ENCODE peak calls at places on chromosome 21, in seven cellular contexts. R is foreskin fibroblast, X is pancreas, B is fibroblast of lung, T is RWPE1, A is chondrocyte, P is left ventricle myocardium inferior. E is an unnamed sample.

GRCh38 chr21:39452207-39452964 is 616 bp downstream of the SH3BGR start:
- DNase-seq in R (peak), X (no peak), B (peak), T (no peak), A (no peak), P (no peak), E (no peak)

GRCh38 chr21:22881131-22881530 is 1882.9 kb downstream of the NCAM2 start:
- DNase-seq in R (no peak), X (no peak), B (no peak), T (no peak), A (no peak), P (no peak), E (no peak)

GRCh38 chr21:20591294-20591693 is 406.9 kb upstream of the NCAM2 start:
- DNase-seq in R (no peak), X (no peak), B (peak), T (no peak), A (no peak), P (no peak), E (no peak)

GRCh38 chr21:33685613-33686197 is 43.4 kb downstream of the ITSN1 start:
- DNase-seq in R (peak), X (no peak), B (peak), T (peak), A (no peak), P (no peak), E (no peak)

GRCh38 chr21:25501996-25502665 is 105.2 kb downstream of the MRPL39 start:
- DNase-seq in R (no peak), X (no peak), B (no peak), T (no peak), A (no peak), P (no peak), E (no peak)

GRCh38 chr21:28554660-28555475 is 437.8 kb downstream of the LTN1 start:
- DNase-seq in R (no peak), X (no peak), B (peak), T (no peak), A (no peak), P (no peak), E (no peak)

GRCh38 chr21:34190576-34191301 is 117.4 kb downstream of the MRPS6 start:
- DNase-seq in R (no peak), X (no peak), B (no peak), T (no peak), A (no peak), P (no peak), E (no peak)

GRCh38 chr21:32233055-32233546 is 45.7 kb downstream of the MIS18A start:
- DNase-seq in R (no peak), X (no peak), B (peak), T (no peak), A (no peak), P (no peak), E (no peak)

GRCh38 chr21:46409641-46410406 is 48.9 kb upstream of the DIP2A start:
- DNase-seq in R (no peak), X (no peak), B (no peak), T (no peak), A (peak), P (no peak), E (no peak)

GRCh38 chr21:34022557-34023335 is 50.6 kb upstream of the MRPS6 start:
- DNase-seq in R (no peak), X (no peak), B (no peak), T (no peak), A (no peak), P (no peak), E (no peak)

GRCh38 chr21:34498623-34499022 is 13.4 kb downstream of the KCNE1 start:
- DNase-seq in R (no peak), X (no peak), B (no peak), T (no peak), A (no peak), P (no peak), E (no peak)

GRCh38 chr21:29376556-29376955 is 77.8 kb downstream of the BACH1 start:
- DNase-seq in R (no peak), X (peak), B (no peak), T (no peak), A (no peak), P (no peak), E (peak)

GRCh38 chr21:29504751-29505321 is 206.1 kb downstream of the BACH1 start:
- DNase-seq in R (peak), X (no peak), B (peak), T (peak), A (no peak), P (no peak), E (no peak)

GRCh38 chr21:21682172-21682571 is 684.0 kb downstream of the NCAM2 start:
- DNase-seq in R (peak), X (no peak), B (peak), T (no peak), A (no peak), P (no peak), E (no peak)

GRCh38 chr21:33027401-33028185 is 1.9 kb downstream of the OLIG2 start:
- DNase-seq in R (no peak), X (no peak), B (no peak), T (no peak), A (no peak), P (no peak), E (no peak)

GRCh38 chr21:45270306-45270821 is 17.3 kb downstream of the POFUT2 start:
- DNase-seq in R (no peak), X (peak), B (no peak), T (no peak), A (peak), P (no peak), E (no peak)
- TF ChIP-seq CTCF in R (peak), X (no peak), B (peak), T (no peak), A (peak), P (no peak), E (no peak)

GRCh38 chr21:36584980-36585940 is 105.3 kb upstream of the CLDN14 start:
- DNase-seq in R (no peak), X (no peak), B (no peak), T (no peak), A (no peak), P (no peak), E (no peak)
- TF ChIP-seq CTCF in R (no peak), X (no peak), B (peak), T (no peak), A (peak), P (no peak), E (no peak)

GRCh38 chr21:24093032-24093431 is 1514.2 kb downstream of the MRPL39 start:
- DNase-seq in R (no peak), X (no peak), B (no peak), T (no peak), A (no peak), P (no peak), E (no peak)
- TF ChIP-seq CTCF in R (no peak), X (no peak), B (no peak), T (no peak), A (no peak), P (no peak), E (no peak)

GRCh38 chr21:41777934-41778815 is 11.3 kb upstream of the RIPK4 start:
- DNase-seq in R (peak), X (peak), B (peak), T (peak), A (no peak), P (peak), E (peak)
- TF ChIP-seq CTCF in R (peak), X (peak), B (peak), T (peak), A (peak), P (peak), E (peak)

GRCh38 chr21:36188081-36188681 is 31.6 kb downstream of the DOP1B start:
- DNase-seq in R (no peak), X (peak), B (no peak), T (no peak), A (peak), P (peak), E (no peak)
- TF ChIP-seq CTCF in R (no peak), X (no peak), B (no peak), T (no peak), A (no peak), P (no peak), E (no peak)

DNA sequence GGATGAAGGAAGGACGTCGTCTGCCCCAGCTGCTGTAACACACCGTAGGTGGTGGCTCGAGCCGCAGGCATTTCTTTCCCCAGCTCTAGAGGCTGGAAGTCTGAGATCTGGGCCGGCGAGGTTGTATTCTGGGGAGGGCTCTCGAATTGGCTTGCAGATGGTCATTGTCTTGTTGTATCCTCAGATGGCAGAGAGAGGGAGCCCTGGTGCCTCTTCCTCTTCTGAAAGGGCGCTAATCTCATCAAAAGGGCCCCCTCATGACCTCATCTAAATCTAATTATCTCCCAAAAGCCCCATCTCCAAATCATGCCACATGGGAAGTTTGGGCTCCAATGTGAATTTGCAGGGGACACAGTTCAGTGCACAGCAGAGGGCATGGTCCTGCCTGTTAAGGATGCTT is 109.0 kb downstream of the SIK1 start:
- DNase-seq in R (no peak), X (no peak), B (no peak), T (no peak), A (no peak), P (no peak), E (no peak)
- TF ChIP-seq CTCF in R (no peak), X (no peak), B (no peak), T (no peak), A (no peak), P (no peak), E (no peak)

DNA sequence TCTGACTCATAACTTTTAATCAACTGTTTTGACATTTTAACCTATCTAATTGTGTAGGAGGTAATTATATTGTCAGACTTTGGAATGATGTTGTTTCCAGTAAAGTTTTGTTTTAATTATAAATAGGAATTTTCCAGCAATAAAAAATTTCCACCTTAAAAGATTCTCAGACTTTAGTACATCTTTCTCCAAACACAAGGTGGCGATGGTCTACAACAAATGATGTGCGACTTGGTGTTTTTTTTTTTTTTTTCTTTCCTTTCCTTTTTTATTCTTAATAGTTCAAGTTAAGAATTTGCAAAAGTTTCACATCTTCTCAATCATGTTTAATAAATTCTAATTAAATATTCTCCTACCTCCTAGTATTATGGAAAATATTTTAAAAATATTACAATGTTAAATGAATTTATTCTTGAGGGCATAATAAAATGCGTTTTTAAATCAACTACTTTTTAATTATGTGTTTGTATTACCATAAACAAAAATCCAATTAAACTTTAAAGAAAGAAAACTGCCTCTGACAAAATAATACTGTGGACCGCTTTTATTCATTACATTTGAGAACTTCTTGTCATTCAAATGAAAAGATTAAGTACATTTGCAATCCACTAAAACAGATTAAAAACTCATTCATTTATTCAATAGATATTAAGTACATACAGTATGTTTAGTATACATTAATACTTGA is 4.4 kb upstream of the ADAMTS1 start:
- DNase-seq in R (no peak), X (no peak), B (peak), T (no peak), A (no peak), P (no peak), E (no peak)
- TF ChIP-seq CTCF in R (peak), X (peak), B (peak), T (no peak), A (peak), P (peak), E (peak)

GRCh38 chr21:41753001-41753725 is 13.7 kb downstream of the RIPK4 start:
- DNase-seq in R (no peak), X (peak), B (no peak), T (no peak), A (no peak), P (no peak), E (no peak)

GRCh38 chr21:41755258-41755933 is 11.5 kb downstream of the RIPK4 start:
- DNase-seq in R (no peak), X (peak), B (no peak), T (no peak), A (peak), P (no peak), E (no peak)

GRCh38 chr21:41755934-41756773 is 10.7 kb downstream of the RIPK4 start:
- DNase-seq in R (no peak), X (peak), B (no peak), T (no peak), A (peak), P (no peak), E (no peak)

GRCh38 chr21:41752231-41752681 is 14.6 kb downstream of the RIPK4 start:
- DNase-seq in R (peak), X (peak), B (peak), T (peak), A (no peak), P (no peak), E (no peak)

DNA sequence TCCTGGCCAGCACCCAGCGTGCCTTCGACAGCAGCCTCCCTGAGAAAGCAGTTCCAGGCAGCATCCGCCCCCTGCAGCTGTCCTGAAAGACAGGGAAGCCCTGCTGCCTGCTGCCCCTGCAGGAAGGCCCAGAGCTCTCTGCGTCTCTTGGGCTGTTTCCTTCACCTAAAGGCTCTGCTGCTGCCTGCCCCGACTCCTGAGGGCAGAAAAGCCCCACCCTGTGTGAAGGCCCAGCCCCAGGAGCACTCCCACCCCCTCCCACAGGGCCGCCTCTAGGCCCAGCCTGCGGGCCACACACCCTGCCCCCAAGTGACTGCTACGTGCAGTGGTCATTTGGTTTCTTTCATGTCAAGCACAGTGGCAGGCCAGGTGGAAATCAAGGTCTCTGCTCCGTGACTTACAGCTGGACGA is 12.4 kb downstream of the RIPK4 start:
- DNase-seq in R (no peak), X (peak), B (no peak), T (no peak), A (no peak), P (no peak), E (no peak)
- TF ChIP-seq CTCF in R (no peak), X (no peak), B (no peak), T (no peak), A (no peak), P (no peak), E (no peak)

DNA sequence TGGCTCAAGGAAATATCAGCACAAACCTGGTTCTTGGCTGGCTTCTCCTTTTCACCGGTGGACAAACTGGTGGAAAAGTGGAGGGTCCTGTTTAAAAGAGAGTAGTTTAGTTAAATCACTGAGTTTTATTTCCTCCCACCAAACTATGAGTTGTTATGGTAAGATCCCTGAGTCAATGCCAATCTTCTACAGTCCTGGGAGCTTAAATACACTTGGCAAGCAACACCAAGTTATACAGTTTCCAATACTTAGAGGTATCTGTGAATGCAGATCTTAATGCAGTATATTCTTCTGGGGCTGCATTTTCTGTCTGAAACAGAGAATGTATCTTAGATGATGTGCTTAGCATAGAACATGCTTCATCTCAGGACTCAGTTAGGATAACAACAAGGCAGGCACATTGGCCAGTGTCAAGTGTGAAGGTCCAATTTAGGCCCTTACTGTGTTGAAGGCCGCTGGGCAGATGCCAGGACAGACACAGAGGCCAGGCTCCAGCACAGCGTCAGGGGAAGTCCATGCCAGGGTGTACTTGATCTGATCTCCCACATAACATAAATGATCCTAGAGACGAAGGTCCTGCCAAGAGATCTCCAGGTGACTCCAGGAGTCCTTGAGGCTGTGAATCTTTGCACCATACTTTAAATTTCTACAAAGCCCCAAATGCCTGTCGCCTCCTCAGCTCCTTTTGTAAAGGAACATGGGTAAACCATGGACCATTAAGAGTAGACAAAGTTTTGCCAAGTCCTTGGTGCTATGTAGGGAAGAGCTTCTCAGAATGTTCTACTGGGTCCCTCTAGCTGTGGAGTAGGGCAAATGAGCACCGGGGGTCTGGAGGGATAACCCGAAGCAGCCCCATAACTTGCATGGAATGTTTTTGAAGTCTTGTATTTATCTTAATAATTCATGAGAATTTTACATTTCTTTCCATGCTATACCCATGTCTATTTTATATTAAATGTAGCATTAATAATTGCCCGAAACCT is 76.8 kb downstream of the KCNJ15 start:
- DNase-seq in R (no peak), X (no peak), B (no peak), T (no peak), A (no peak), P (peak), E (no peak)
- TF ChIP-seq CTCF in R (peak), X (no peak), B (peak), T (no peak), A (peak), P (peak), E (no peak)

DNA sequence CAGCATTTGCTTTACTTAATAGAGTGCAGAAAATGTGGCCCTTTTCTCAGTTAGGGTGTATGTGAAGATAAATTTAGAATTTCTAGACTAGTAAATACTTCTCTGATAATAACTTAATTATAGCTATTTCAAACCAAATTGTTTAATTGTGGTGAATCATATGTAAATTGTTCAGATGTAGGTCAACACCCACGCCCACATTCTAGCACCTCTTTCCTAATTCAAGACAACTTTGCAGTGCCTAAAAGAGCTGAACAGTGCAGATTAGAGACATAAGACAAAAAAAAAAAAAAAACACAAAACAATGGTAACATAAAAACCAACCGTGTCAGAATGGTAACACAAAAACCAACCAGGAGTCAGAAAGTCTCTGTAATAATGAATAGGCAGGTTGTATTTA is 758.3 kb downstream of the USP25 start:
- DNase-seq in R (no peak), X (no peak), B (no peak), T (no peak), A (no peak), P (no peak), E (no peak)
- TF ChIP-seq CTCF in R (no peak), X (no peak), B (no peak), T (no peak), A (no peak), P (no peak), E (no peak)

E was measured in endothelial cell.